ENCODE peak calls at places on chromosomes 13 and 19, in five cellular contexts. S is right atrium auricular region, Q is left ventricle myocardium inferior, P is BE2C, B is body of pancreas. J is an unnamed sample. For H3K4me1, the result is how much of the 10 kb centered on the place peaks cover.

GRCh38 chr13:27644302-27644701 is 22.6 kb downstream of the POLR1D start:
- DNase-seq in P (no peak), Q (no peak), B (no peak), S (no peak), J (no peak)

GRCh38 chr19:29457413-29457812 is 68.4 kb upstream of the VSTM2B start:
- DNase-seq in Q (no peak), S (no peak), P (no peak), B (no peak), J (no peak)

GRCh38 chr19:18501832-18502231 is 20.0 kb downstream of the ELL start:
- DNase-seq in B (peak), Q (peak), S (no peak), P (no peak), J (peak)

GRCh38 chr19:39582891-39583625 is 19.3 kb upstream of the LGALS13 start:
- DNase-seq in Q (no peak), B (no peak), S (no peak), P (no peak), J (no peak)

GRCh38 chr13:77896536-77896935 is 22.1 kb downstream of the EDNRB start:
- DNase-seq in Q (no peak), B (no peak), P (no peak), S (peak), J (peak)

GRCh38 chr19:40147693-40148347 is 43.4 kb upstream of the MAP3K10 start:
- DNase-seq in S (peak), B (no peak), Q (no peak), P (no peak), J (no peak)

GRCh38 chr13:21639604-21640003 is 31.3 kb upstream of the FGF9 start:
- DNase-seq in P (no peak), Q (no peak), S (no peak), B (no peak), J (no peak)

GRCh38 chr19:42362342-42362741 is 27.8 kb downstream of the CNFN start:
- DNase-seq in S (no peak), B (no peak), P (no peak), Q (no peak), J (no peak)

GRCh38 chr19:46976845-46977320 is 42.8 kb upstream of the NPAS1 start:
- DNase-seq in B (no peak), Q (peak), P (no peak), S (peak), J (no peak)

GRCh38 chr19:12833747-12834417 is 497 bp downstream of the RTBDN start:
- DNase-seq in S (no peak), Q (no peak), P (peak), B (peak), J (peak)

GRCh38 chr19:19463348-19464117 is 51.8 kb downstream of the TSSK6 start:
- DNase-seq in P (no peak), Q (no peak), S (peak), B (no peak), J (no peak)

GRCh38 chr19:58578430-58578925 is 5.3 kb upstream of the MZF1 start:
- DNase-seq in B (no peak), P (no peak), Q (no peak), S (peak), J (no peak)

GRCh38 chr13:105412171-105412570 is 1123.3 kb downstream of the EFNB2 start:
- DNase-seq in S (no peak), P (no peak), B (no peak), Q (no peak), J (no peak)
- H3K4me1 ChIP-seq in S (under half), P (under half), B (under half), Q (under half), J (under half)

DNA sequence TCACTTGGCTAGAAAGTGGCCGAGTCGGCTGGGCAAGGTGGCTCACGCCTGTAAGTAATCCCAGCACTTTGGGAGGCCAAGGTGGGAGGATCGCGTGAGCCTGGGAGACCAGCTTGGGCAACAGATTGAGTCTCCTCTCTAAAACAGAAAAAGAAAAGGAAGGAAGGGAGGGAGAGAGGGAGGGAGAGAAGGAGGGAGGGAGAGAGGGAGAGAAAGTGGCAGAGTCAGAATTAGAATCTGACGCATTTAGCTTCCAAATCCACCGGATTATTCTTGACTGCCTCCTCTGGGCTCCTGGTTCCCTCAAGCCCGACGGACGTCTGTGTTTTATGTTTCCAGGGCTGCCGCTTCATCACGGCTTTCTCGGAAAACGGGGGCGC is 22.5 kb downstream of the LRFN3 start:
- DNase-seq in B (no peak), S (no peak), P (no peak), Q (no peak), J (no peak)
- H3K4me3 ChIP-seq in B (no peak), S (no peak), P (no peak), Q (peak), J (no peak)

GRCh38 chr19:35240322-35240721 is 8.5 kb upstream of the LSR start:
- DNase-seq in B (no peak), Q (no peak), S (peak), P (no peak), J (no peak)

GRCh38 chr19:35241417-35241816 is 7.4 kb upstream of the LSR start:
- DNase-seq in P (no peak), Q (no peak), B (no peak), S (no peak), J (no peak)

GRCh38 chr19:35231956-35232746 is 3.6 kb upstream of the FAM187B start:
- DNase-seq in P (no peak), Q (no peak), B (no peak), S (peak), J (no peak)

GRCh38 chr19:35232912-35233311 is 4.4 kb upstream of the FAM187B start:
- DNase-seq in Q (no peak), B (no peak), S (peak), P (no peak), J (no peak)

GRCh38 chr19:35236638-35237400 is 8.3 kb upstream of the FAM187B start:
- DNase-seq in P (no peak), S (peak), Q (no peak), B (no peak), J (no peak)
- TF ChIP-seq CTCF in P (no peak), S (no peak), Q (peak), B (no peak), J (no peak)

DNA sequence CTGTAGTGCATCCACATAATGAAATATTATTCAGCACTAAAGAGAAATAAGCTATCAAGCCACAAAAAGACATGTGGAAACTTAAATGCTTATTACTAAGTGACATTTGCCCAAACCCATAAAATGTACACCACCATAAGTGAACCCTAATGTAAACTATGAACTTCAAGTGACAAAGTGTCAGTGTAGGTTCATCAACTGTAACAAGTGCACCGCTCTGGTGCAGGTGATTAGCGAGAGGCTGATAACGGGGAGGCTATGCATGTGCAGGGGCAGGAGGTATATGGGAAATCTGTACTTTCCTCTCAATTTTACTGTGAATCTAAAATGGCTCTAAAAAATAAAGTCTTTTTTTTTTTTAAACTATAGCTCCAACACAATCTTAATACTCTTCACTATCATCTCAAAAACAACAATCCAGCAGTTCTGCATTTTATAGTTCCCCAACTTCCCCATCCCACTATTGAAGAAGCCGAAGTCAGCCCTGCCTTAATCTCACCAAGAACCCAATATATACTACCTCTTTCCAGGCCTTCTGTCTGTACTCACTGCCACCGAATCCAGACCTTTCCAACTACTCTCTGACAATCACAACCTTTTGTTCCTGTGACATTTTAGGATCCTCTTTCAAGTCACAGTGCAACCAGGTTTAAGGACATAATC is 22.6 kb downstream of the ELF1 start:
- DNase-seq in Q (no peak), P (no peak), B (no peak), S (no peak), J (no peak)
- H3K4me1 ChIP-seq in Q (half or more), P (under half), B (half or more), S (under half), J (half or more)

GRCh38 chr19:32720936-32721250 is 1.3 kb downstream of the TDRD12 start:
- DNase-seq in Q (no peak), B (no peak), S (no peak), P (no peak), J (no peak)
- H3K4me3 ChIP-seq in Q (no peak), B (no peak), S (no peak), P (no peak), J (no peak)